ENCODE peak calls at places on chromosomes 11 and 22, in five cellular contexts. One of them, this sample, is unnamed.
A peak's percentile ranks its signal among the peaks of the same experiment; 100 is the strongest.

GRCh38 chr11:69274531-69275016 is 19.4 kb upstream of the MYEOV start:
- DNase-seq in neural progenitor cell: no peak
- DNase-seq in cardiac muscle cell: no peak
- DNase-seq in astrocyte of the spinal cord: no peak
- DNase-seq in astrocyte: no peak
- DNase-seq in this sample: no peak

GRCh38 chr11:88103337-88104206 is 71.7 kb downstream of the RAB38 start:
- DNase-seq in neural progenitor cell: peak; percentile 90
- DNase-seq in cardiac muscle cell: peak; percentile 77
- DNase-seq in astrocyte of the spinal cord: peak; percentile 44
- DNase-seq in astrocyte: peak; percentile 56
- DNase-seq in this sample: peak; percentile 40

GRCh38 chr11:128310676-128311445 is 276.5 kb downstream of the ETS1 start:
- DNase-seq in neural progenitor cell: no peak
- DNase-seq in cardiac muscle cell: no peak
- DNase-seq in astrocyte of the spinal cord: no peak
- DNase-seq in astrocyte: no peak
- DNase-seq in this sample: no peak

GRCh38 chr11:120091121-120091520 is 46.8 kb downstream of the TRIM29 start:
- DNase-seq in neural progenitor cell: no peak
- DNase-seq in cardiac muscle cell: peak; percentile 13
- DNase-seq in astrocyte of the spinal cord: no peak
- DNase-seq in astrocyte: peak; percentile 8
- DNase-seq in this sample: no peak

GRCh38 chr11:75319035-75319877 is 32.2 kb downstream of the ARRB1 start:
- DNase-seq in neural progenitor cell: no peak
- DNase-seq in cardiac muscle cell: no peak
- DNase-seq in astrocyte of the spinal cord: no peak
- DNase-seq in astrocyte: peak; percentile 26
- DNase-seq in this sample: peak; percentile 18

GRCh38 chr22:24432059-24432853 is 4.9 kb downstream of the ADORA2A start:
- DNase-seq in neural progenitor cell: no peak
- DNase-seq in cardiac muscle cell: peak; percentile 82
- DNase-seq in astrocyte of the spinal cord: peak; percentile 60
- DNase-seq in astrocyte: peak; percentile 63
- DNase-seq in this sample: no peak

GRCh38 chr11:12110714-12111481 is 508 bp downstream of the MICAL2 start:
- DNase-seq in neural progenitor cell: peak; percentile 63
- DNase-seq in cardiac muscle cell: no peak
- DNase-seq in astrocyte of the spinal cord: peak; percentile 49
- DNase-seq in astrocyte: no peak
- DNase-seq in this sample: no peak

GRCh38 chr11:93906486-93906885 is 56.1 kb upstream of the VSTM5 start:
- DNase-seq in neural progenitor cell: no peak
- DNase-seq in cardiac muscle cell: no peak
- DNase-seq in astrocyte of the spinal cord: no peak
- DNase-seq in astrocyte: peak; percentile 21
- DNase-seq in this sample: peak; percentile 11

GRCh38 chr11:84012171-84012826 is 726.1 kb upstream of the CCDC90B start:
- DNase-seq in neural progenitor cell: no peak
- DNase-seq in cardiac muscle cell: no peak
- DNase-seq in astrocyte of the spinal cord: peak; percentile 24
- DNase-seq in astrocyte: no peak
- DNase-seq in this sample: no peak

DNA sequence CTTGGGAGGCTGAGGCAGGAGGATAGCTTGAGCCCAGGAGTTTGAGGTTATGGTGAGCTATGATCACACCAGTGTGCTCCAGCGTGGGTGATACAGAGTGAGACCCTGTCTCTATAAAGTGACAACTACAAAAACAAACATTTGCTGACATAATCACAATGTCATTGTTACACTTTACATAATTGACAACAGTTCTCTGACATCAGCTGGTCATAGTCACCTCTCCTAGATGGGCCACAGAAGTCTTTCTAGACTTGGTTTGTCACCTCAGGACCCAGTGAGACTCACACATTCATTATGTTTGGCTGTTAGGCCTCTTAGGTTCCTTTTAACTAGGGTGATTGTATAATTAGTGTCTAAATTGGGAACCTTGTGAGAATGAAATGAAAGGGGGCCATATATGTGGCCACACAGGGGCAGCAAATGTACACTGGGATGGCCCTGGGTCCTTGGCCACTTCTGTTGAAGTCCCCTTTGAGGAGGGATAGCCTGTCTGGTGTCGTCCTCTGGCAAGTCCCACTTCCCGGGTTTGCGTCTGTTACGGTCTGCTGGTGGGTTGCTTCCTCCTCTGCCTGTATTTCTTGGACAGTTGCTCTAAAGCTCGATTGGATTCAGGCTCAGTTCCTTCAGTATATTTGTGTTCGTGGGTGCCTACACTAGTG is 5.8 kb upstream of the PPIL2 start:
- DNase-seq in neural progenitor cell: no peak
- DNase-seq in cardiac muscle cell: no peak
- DNase-seq in astrocyte of the spinal cord: no peak
- DNase-seq in astrocyte: no peak
- DNase-seq in this sample: no peak
- TF ChIP-seq CTCF in neural progenitor cell: peak; percentile 5
- TF ChIP-seq CTCF in cardiac muscle cell: no peak
- TF ChIP-seq CTCF in astrocyte of the spinal cord: no peak
- TF ChIP-seq CTCF in astrocyte: no peak
- TF ChIP-seq CTCF in this sample: no peak

GRCh38 chr22:45977003-45977395 is at the start of gene WNT7B:
- DNase-seq in neural progenitor cell: peak; percentile 72
- DNase-seq in cardiac muscle cell: no peak
- DNase-seq in astrocyte of the spinal cord: no peak
- DNase-seq in astrocyte: no peak
- DNase-seq in this sample: no peak

GRCh38 chr22:45976351-45977002 is 485 bp downstream of the WNT7B start:
- DNase-seq in neural progenitor cell: peak; percentile 44
- DNase-seq in cardiac muscle cell: no peak
- DNase-seq in astrocyte of the spinal cord: no peak
- DNase-seq in astrocyte: no peak
- DNase-seq in this sample: no peak

GRCh38 chr22:45980776-45981175 is 3.8 kb upstream of the WNT7B start:
- DNase-seq in neural progenitor cell: no peak
- DNase-seq in cardiac muscle cell: no peak
- DNase-seq in astrocyte of the spinal cord: no peak
- DNase-seq in astrocyte: no peak
- DNase-seq in this sample: no peak

GRCh38 chr22:45977551-45978274 is 751 bp upstream of the WNT7B start:
- DNase-seq in neural progenitor cell: peak; percentile 77
- DNase-seq in cardiac muscle cell: peak; percentile 18
- DNase-seq in astrocyte of the spinal cord: no peak
- DNase-seq in astrocyte: no peak
- DNase-seq in this sample: no peak

DNA sequence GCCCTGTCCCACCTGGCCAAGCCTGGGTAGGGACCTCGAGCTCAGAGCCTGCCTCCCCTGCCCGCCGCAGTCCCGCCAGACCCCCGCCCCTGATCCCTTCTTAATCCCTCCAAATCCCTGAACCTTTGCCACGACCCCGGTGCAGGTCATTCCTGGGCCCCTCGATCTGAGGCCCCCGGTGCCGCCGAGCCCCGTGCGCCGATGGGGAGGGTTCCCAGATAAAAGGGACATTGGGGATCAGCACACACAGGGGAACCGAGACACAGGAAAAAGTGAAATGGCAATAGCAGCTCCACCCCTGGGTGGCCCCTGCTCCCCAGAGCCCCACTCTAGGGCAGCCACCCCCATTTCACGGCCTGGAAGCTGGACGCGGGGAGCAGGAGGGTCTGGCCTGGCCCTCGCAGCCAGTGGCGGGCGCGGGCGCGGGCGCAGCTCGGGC is 1.3 kb upstream of the WNT7B start:
- DNase-seq in neural progenitor cell: no peak
- DNase-seq in cardiac muscle cell: no peak
- DNase-seq in astrocyte of the spinal cord: no peak
- DNase-seq in astrocyte: no peak
- DNase-seq in this sample: no peak
- TF ChIP-seq CTCF in neural progenitor cell: no peak
- TF ChIP-seq CTCF in cardiac muscle cell: no peak
- TF ChIP-seq CTCF in astrocyte of the spinal cord: no peak
- TF ChIP-seq CTCF in astrocyte: no peak
- TF ChIP-seq CTCF in this sample: no peak

GRCh38 chr22:43136255-43136654 is 6.9 kb downstream of the MCAT start:
- DNase-seq in neural progenitor cell: peak; percentile 60
- DNase-seq in cardiac muscle cell: peak; percentile 57
- DNase-seq in astrocyte of the spinal cord: peak; percentile 23
- DNase-seq in astrocyte: no peak
- DNase-seq in this sample: no peak
- TF ChIP-seq CTCF in neural progenitor cell: peak; percentile 64
- TF ChIP-seq CTCF in cardiac muscle cell: peak; percentile 77
- TF ChIP-seq CTCF in astrocyte of the spinal cord: peak; percentile 81
- TF ChIP-seq CTCF in astrocyte: peak; percentile 50
- TF ChIP-seq CTCF in this sample: peak; percentile 83

DNA sequence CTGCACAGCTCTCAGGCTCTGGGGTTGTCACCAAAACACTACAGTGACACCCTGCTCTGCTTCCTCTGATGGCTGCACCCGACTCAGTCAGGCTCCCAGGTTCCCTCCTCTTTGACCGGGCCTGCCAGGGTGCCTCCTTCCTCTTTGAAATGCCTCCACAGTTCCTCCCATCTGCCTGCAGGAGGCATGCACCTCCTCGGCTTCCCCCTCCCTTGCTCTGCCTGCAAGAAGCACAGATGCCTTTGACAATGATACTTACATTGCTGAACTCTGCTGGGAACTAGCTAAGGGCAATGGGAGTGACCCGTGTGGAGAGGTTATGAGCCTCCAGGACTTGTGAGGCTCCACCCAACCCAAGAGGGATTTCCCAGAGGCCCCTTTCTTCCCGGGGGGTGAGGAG is 674.1 kb downstream of the OPCML start:
- DNase-seq in neural progenitor cell: peak; percentile 37
- DNase-seq in cardiac muscle cell: peak; percentile 62
- DNase-seq in astrocyte of the spinal cord: peak; percentile 39
- DNase-seq in astrocyte: peak; percentile 28
- DNase-seq in this sample: peak; percentile 16
- TF ChIP-seq CTCF in neural progenitor cell: peak; percentile 29
- TF ChIP-seq CTCF in cardiac muscle cell: peak; percentile 56
- TF ChIP-seq CTCF in astrocyte of the spinal cord: peak; percentile 45
- TF ChIP-seq CTCF in astrocyte: no peak
- TF ChIP-seq CTCF in this sample: peak; percentile 47

DNA sequence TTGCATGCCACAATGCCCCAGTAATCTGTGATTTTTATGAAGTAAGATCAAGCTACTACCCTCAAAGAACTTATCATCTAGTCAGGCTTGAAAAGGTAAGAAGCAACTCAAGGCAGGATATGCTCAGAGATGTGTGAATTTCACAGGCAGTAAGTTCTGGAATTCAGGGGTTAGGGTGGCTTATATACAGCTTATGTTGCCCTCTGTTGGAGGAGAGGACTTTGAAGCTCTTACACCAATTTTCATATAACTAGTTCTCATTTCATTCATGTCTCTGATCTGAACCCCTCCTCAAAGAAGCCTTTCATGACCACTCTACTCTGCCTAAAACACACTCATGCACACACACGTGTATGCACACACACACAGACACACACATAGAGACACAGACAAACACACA is 220.5 kb upstream of the ZBED5 start:
- DNase-seq in neural progenitor cell: no peak
- DNase-seq in cardiac muscle cell: peak; percentile 23
- DNase-seq in astrocyte of the spinal cord: peak; percentile 2
- DNase-seq in astrocyte: no peak
- DNase-seq in this sample: peak; percentile 1
- TF ChIP-seq CTCF in neural progenitor cell: no peak
- TF ChIP-seq CTCF in cardiac muscle cell: peak; percentile 5
- TF ChIP-seq CTCF in astrocyte of the spinal cord: no peak
- TF ChIP-seq CTCF in astrocyte: peak; percentile 12
- TF ChIP-seq CTCF in this sample: peak; percentile 49

DNA sequence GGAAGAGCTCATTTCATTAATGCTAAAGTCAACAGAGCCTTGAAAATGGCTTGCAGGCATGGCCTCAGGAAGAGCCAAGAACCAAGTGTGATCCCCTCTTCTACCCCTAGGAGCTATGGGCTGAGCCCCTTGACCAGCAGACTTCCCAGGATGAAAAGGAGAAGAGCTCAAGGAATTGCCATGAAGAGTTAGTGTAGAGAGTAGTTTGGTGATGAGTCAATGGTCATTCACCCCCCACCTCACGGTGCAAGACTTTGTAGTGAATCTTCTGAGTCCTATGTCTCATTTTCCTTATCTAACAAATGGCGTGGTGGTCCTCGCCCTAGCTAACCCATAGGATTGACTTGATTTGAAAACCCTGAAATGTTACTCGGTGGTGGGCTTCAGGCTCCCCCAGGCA is 422.4 kb upstream of the CADM1 start:
- DNase-seq in neural progenitor cell: no peak
- DNase-seq in cardiac muscle cell: no peak
- DNase-seq in astrocyte of the spinal cord: no peak
- DNase-seq in astrocyte: no peak
- DNase-seq in this sample: no peak
- TF ChIP-seq CTCF in neural progenitor cell: no peak
- TF ChIP-seq CTCF in cardiac muscle cell: no peak
- TF ChIP-seq CTCF in astrocyte of the spinal cord: no peak
- TF ChIP-seq CTCF in astrocyte: no peak
- TF ChIP-seq CTCF in this sample: no peak

GRCh38 chr11:2690596-2691354 is 9.0 kb downstream of the KCNQ1OT1 start:
- DNase-seq in neural progenitor cell: no peak
- DNase-seq in cardiac muscle cell: no peak
- DNase-seq in astrocyte of the spinal cord: no peak
- DNase-seq in astrocyte: no peak
- DNase-seq in this sample: no peak

GRCh38 chr11:2693271-2693833 is 6.4 kb downstream of the KCNQ1OT1 start:
- DNase-seq in neural progenitor cell: peak; percentile 85
- DNase-seq in cardiac muscle cell: no peak
- DNase-seq in astrocyte of the spinal cord: no peak
- DNase-seq in astrocyte: no peak
- DNase-seq in this sample: no peak

GRCh38 chr11:2693851-2694261 is 5.9 kb downstream of the KCNQ1OT1 start:
- DNase-seq in neural progenitor cell: no peak
- DNase-seq in cardiac muscle cell: no peak
- DNase-seq in astrocyte of the spinal cord: no peak
- DNase-seq in astrocyte: no peak
- DNase-seq in this sample: no peak

GRCh38 chr11:2691355-2691761 is 8.4 kb downstream of the KCNQ1OT1 start:
- DNase-seq in neural progenitor cell: no peak
- DNase-seq in cardiac muscle cell: no peak
- DNase-seq in astrocyte of the spinal cord: no peak
- DNase-seq in astrocyte: no peak
- DNase-seq in this sample: no peak

GRCh38 chr11:2691991-2692841 is 7.6 kb downstream of the KCNQ1OT1 start:
- DNase-seq in neural progenitor cell: peak; percentile 61
- DNase-seq in cardiac muscle cell: no peak
- DNase-seq in astrocyte of the spinal cord: no peak
- DNase-seq in astrocyte: no peak
- DNase-seq in this sample: no peak
- TF ChIP-seq CTCF in neural progenitor cell: peak; percentile 57
- TF ChIP-seq CTCF in cardiac muscle cell: peak; percentile 20
- TF ChIP-seq CTCF in astrocyte of the spinal cord: peak; percentile 34
- TF ChIP-seq CTCF in astrocyte: no peak
- TF ChIP-seq CTCF in this sample: peak; percentile 43